ENCODE peak calls at places on chromosome 3, in nine cellular contexts. D, P, O, Z, E, M, L, U and Y are unnamed samples.

GRCh38 chr3:182027366-182027765 is 315.6 kb downstream of the SOX2 start:
- DNase-seq in U (no peak), E (no peak), L (peak; percentile 4), Z (no peak), M (no peak), O (no peak), P (no peak), D (no peak), Y (peak; percentile 27)

GRCh38 chr3:160671231-160671630 is 5.7 kb upstream of the ARL14 start:
- DNase-seq in Z (no peak), L (no peak), O (no peak), E (no peak), D (no peak), P (no peak), M (no peak), U (no peak), Y (no peak)

GRCh38 chr3:7750296-7750695 is 751.3 kb upstream of the LMCD1 start:
- DNase-seq in O (no peak), D (no peak), U (no peak), Z (no peak), M (no peak), E (no peak), L (no peak), P (no peak), Y (no peak)

GRCh38 chr3:143538577-143538981 is 309.7 kb downstream of the SLC9A9 start:
- DNase-seq in E (no peak), Z (no peak), U (peak; percentile 73), P (no peak), D (no peak), O (no peak), M (no peak), L (no peak), Y (no peak)

GRCh38 chr3:44554626-44555592 is at the start of gene ZKSCAN7:
- DNase-seq in D (peak; percentile 85), U (peak; percentile 80), M (peak; percentile 64), O (peak; percentile 68), Z (peak; percentile 27), L (no peak), P (peak; percentile 39), E (peak; percentile 73), Y (no peak)

GRCh38 chr3:151407928-151408327 is 23.4 kb upstream of the P2RY12 start:
- DNase-seq in M (no peak), L (no peak), P (no peak), Z (no peak), D (no peak), O (no peak), U (no peak), E (no peak), Y (no peak)

GRCh38 chr3:171950373-171950772 is 89.0 kb upstream of the FNDC3B start:
- DNase-seq in E (no peak), U (peak; percentile 60), O (no peak), Z (no peak), D (no peak), M (no peak), L (no peak), P (no peak), Y (peak; percentile 76)

GRCh38 chr3:68819361-68819760 is 113.0 kb downstream of the TAFA4 start:
- DNase-seq in D (no peak), Z (no peak), L (no peak), U (no peak), M (no peak), P (no peak), E (no peak), O (no peak), Y (no peak)

GRCh38 chr3:177335728-177336127 is 138.4 kb upstream of the TBL1XR1 start:
- DNase-seq in U (no peak), E (no peak), P (no peak), M (no peak), D (no peak), Z (no peak), L (peak; percentile 65), O (no peak), Y (peak; percentile 65)